ENCODE peak calls at places on chromosomes 5 and 9, in four cellular contexts. One of them, this sample, is unnamed.

GRCh38 chr5:33309780-33310345 is 130.9 kb upstream of the TARS1 start:
- DNase-seq in EL: no peak
- DNase-seq in brain microvascular endothelial cell: no peak
- DNase-seq in nucleus accumbens: no peak
- DNase-seq in this sample: no peak

GRCh38 chr9:115930472-115930871 is 223.1 kb upstream of the PAPPA start:
- DNase-seq in EL: peak
- DNase-seq in brain microvascular endothelial cell: no peak
- DNase-seq in nucleus accumbens: no peak
- DNase-seq in this sample: no peak

GRCh38 chr5:74112372-74112875 is 486.4 kb downstream of the ARHGEF28 start:
- DNase-seq in EL: no peak
- DNase-seq in brain microvascular endothelial cell: no peak
- DNase-seq in nucleus accumbens: no peak
- DNase-seq in this sample: no peak

GRCh38 chr5:11269515-11269914 is 508.5 kb upstream of the DAP start:
- DNase-seq in EL: no peak
- DNase-seq in brain microvascular endothelial cell: no peak
- DNase-seq in nucleus accumbens: no peak
- DNase-seq in this sample: no peak

GRCh38 chr5:78574157-78574673 is 74.4 kb downstream of the LHFPL2 start:
- DNase-seq in EL: peak
- DNase-seq in brain microvascular endothelial cell: no peak
- DNase-seq in nucleus accumbens: no peak
- DNase-seq in this sample: no peak

GRCh38 chr9:4836676-4837075 is 43.9 kb downstream of the RCL1 start:
- DNase-seq in EL: no peak
- DNase-seq in brain microvascular endothelial cell: peak
- DNase-seq in nucleus accumbens: no peak
- DNase-seq in this sample: no peak

GRCh38 chr5:13662646-13663045 is 281.8 kb downstream of the DNAH5 start:
- DNase-seq in EL: peak
- DNase-seq in brain microvascular endothelial cell: no peak
- DNase-seq in nucleus accumbens: no peak
- DNase-seq in this sample: no peak

GRCh38 chr9:133371261-133371711 is 4.6 kb downstream of the SURF4 start:
- DNase-seq in EL: no peak
- DNase-seq in brain microvascular endothelial cell: peak
- DNase-seq in nucleus accumbens: no peak
- DNase-seq in this sample: no peak

GRCh38 chr5:149497357-149497756 is 53.9 kb downstream of the CSNK1A1 start:
- DNase-seq in EL: peak
- DNase-seq in brain microvascular endothelial cell: peak
- DNase-seq in nucleus accumbens: no peak
- DNase-seq in this sample: peak

GRCh38 chr5:172065431-172066065 is 59.1 kb upstream of the FBXW11 start:
- DNase-seq in EL: peak
- DNase-seq in brain microvascular endothelial cell: no peak
- DNase-seq in nucleus accumbens: no peak
- DNase-seq in this sample: no peak

GRCh38 chr5:1526151-1526631 is 2.4 kb upstream of the LPCAT1 start:
- DNase-seq in EL: no peak
- DNase-seq in brain microvascular endothelial cell: no peak
- DNase-seq in nucleus accumbens: no peak
- DNase-seq in this sample: no peak

GRCh38 chr5:174736351-174736721 is 12.0 kb downstream of the MSX2 start:
- DNase-seq in EL: peak
- DNase-seq in brain microvascular endothelial cell: peak
- DNase-seq in nucleus accumbens: no peak
- DNase-seq in this sample: peak

GRCh38 chr9:91048739-91049138 is 247.1 kb downstream of the SYK start:
- DNase-seq in EL: no peak
- DNase-seq in brain microvascular endothelial cell: no peak
- DNase-seq in nucleus accumbens: no peak
- DNase-seq in this sample: no peak

GRCh38 chr5:169288066-169288753 is 12.7 kb downstream of the SLIT3 start:
- DNase-seq in EL: no peak
- DNase-seq in brain microvascular endothelial cell: no peak
- DNase-seq in nucleus accumbens: no peak
- DNase-seq in this sample: no peak

GRCh38 chr9:36441966-36442365 is 41.9 kb upstream of the RNF38 start:
- DNase-seq in EL: peak
- DNase-seq in brain microvascular endothelial cell: peak
- DNase-seq in nucleus accumbens: no peak
- DNase-seq in this sample: no peak

GRCh38 chr5:1525624-1525985 is 1.8 kb upstream of the LPCAT1 start:
- DNase-seq in EL: no peak
- DNase-seq in brain microvascular endothelial cell: no peak
- DNase-seq in nucleus accumbens: no peak
- DNase-seq in this sample: no peak

GRCh38 chr5:81334304-81335061 is 33.1 kb downstream of the ZCCHC9 start:
- DNase-seq in EL: no peak
- DNase-seq in brain microvascular endothelial cell: no peak
- DNase-seq in nucleus accumbens: no peak
- DNase-seq in this sample: no peak

GRCh38 chr9:115845648-115846312 is 307.8 kb upstream of the PAPPA start:
- DNase-seq in EL: peak
- DNase-seq in brain microvascular endothelial cell: peak
- DNase-seq in nucleus accumbens: no peak
- DNase-seq in this sample: peak

GRCh38 chr5:138077064-138077696 is 6.7 kb upstream of the WNT8A start:
- DNase-seq in EL: peak
- DNase-seq in brain microvascular endothelial cell: peak
- DNase-seq in nucleus accumbens: no peak
- DNase-seq in this sample: peak

GRCh38 chr5:95872333-95873268 is 50.1 kb upstream of the GLRX start:
- DNase-seq in EL: no peak
- DNase-seq in brain microvascular endothelial cell: no peak
- DNase-seq in nucleus accumbens: no peak
- DNase-seq in this sample: no peak

GRCh38 chr5:21680661-21681060 is 1172.5 kb downstream of the CDH12 start:
- DNase-seq in EL: no peak
- DNase-seq in brain microvascular endothelial cell: no peak
- DNase-seq in nucleus accumbens: no peak
- DNase-seq in this sample: no peak